ENCODE peak calls at places on chromosomes 12 and 14, in ten cellular contexts. One of them, this sample, is unnamed.

GRCh38 chr12:54689984-54690383 is 41.8 kb upstream of the DCD start:
- DNase-seq in GM12878: no peak
- DNase-seq in heart right ventricle: no peak
- DNase-seq in mesendoderm: peak; percentile 92
- DNase-seq in CD4-positive, alpha-beta memory T cell: no peak
- DNase-seq in tibial artery: no peak
- DNase-seq in thoracic aorta: no peak
- DNase-seq in naive thymus-derived CD4-positive, alpha-beta T cell: no peak
- DNase-seq in Caco-2: peak; percentile 15
- DNase-seq in sigmoid colon: no peak
- DNase-seq in this sample: no peak

GRCh38 chr14:81062816-81063215 is 107.4 kb downstream of the TSHR start:
- DNase-seq in GM12878: peak; percentile 1
- DNase-seq in thoracic aorta: no peak
- DNase-seq in mesendoderm: peak; percentile 66
- DNase-seq in Caco-2: peak; percentile 41
- DNase-seq in tibial artery: no peak
- DNase-seq in heart right ventricle: no peak
- DNase-seq in CD4-positive, alpha-beta memory T cell: no peak
- DNase-seq in sigmoid colon: no peak
- DNase-seq in naive thymus-derived CD4-positive, alpha-beta T cell: no peak
- DNase-seq in this sample: no peak

GRCh38 chr14:76151398-76152332 is at the start of gene GPATCH2L:
- DNase-seq in GM12878: peak; percentile 73
- DNase-seq in mesendoderm: peak; percentile 96
- DNase-seq in thoracic aorta: peak; percentile 82
- DNase-seq in sigmoid colon: peak; percentile 97
- DNase-seq in CD4-positive, alpha-beta memory T cell: peak; percentile 96
- DNase-seq in tibial artery: peak; percentile 93
- DNase-seq in Caco-2: peak; percentile 96
- DNase-seq in naive thymus-derived CD4-positive, alpha-beta T cell: peak; percentile 95
- DNase-seq in heart right ventricle: peak; percentile 96
- DNase-seq in this sample: peak; percentile 96

GRCh38 chr12:65156366-65156831 is 13.0 kb upstream of the LEMD3 start:
- DNase-seq in mesendoderm: no peak
- DNase-seq in thoracic aorta: no peak
- DNase-seq in Caco-2: no peak
- DNase-seq in GM12878: peak; percentile 77
- DNase-seq in tibial artery: no peak
- DNase-seq in sigmoid colon: no peak
- DNase-seq in CD4-positive, alpha-beta memory T cell: no peak
- DNase-seq in naive thymus-derived CD4-positive, alpha-beta T cell: peak; percentile 30
- DNase-seq in heart right ventricle: no peak
- DNase-seq in this sample: no peak

GRCh38 chr14:80872645-80873044 is 68.9 kb downstream of the CEP128 start:
- DNase-seq in Caco-2: no peak
- DNase-seq in tibial artery: no peak
- DNase-seq in CD4-positive, alpha-beta memory T cell: no peak
- DNase-seq in mesendoderm: no peak
- DNase-seq in heart right ventricle: no peak
- DNase-seq in GM12878: no peak
- DNase-seq in sigmoid colon: no peak
- DNase-seq in thoracic aorta: no peak
- DNase-seq in naive thymus-derived CD4-positive, alpha-beta T cell: no peak
- DNase-seq in this sample: no peak

GRCh38 chr12:109775172-109775881 is 57.9 kb downstream of the TRPV4 start:
- DNase-seq in tibial artery: peak; percentile 53
- DNase-seq in CD4-positive, alpha-beta memory T cell: peak; percentile 63
- DNase-seq in mesendoderm: peak; percentile 72
- DNase-seq in sigmoid colon: peak; percentile 87
- DNase-seq in heart right ventricle: peak; percentile 79
- DNase-seq in GM12878: no peak
- DNase-seq in thoracic aorta: no peak
- DNase-seq in naive thymus-derived CD4-positive, alpha-beta T cell: peak; percentile 56
- DNase-seq in Caco-2: peak; percentile 85
- DNase-seq in this sample: peak; percentile 73

GRCh38 chr12:25200703-25201102 is 5.7 kb downstream of the ETFRF1 start:
- DNase-seq in sigmoid colon: no peak
- DNase-seq in thoracic aorta: no peak
- DNase-seq in Caco-2: no peak
- DNase-seq in GM12878: no peak
- DNase-seq in mesendoderm: no peak
- DNase-seq in naive thymus-derived CD4-positive, alpha-beta T cell: no peak
- DNase-seq in CD4-positive, alpha-beta memory T cell: no peak
- DNase-seq in heart right ventricle: no peak
- DNase-seq in tibial artery: no peak
- DNase-seq in this sample: no peak

GRCh38 chr12:116382456-116382902 is 105.0 kb upstream of the MED13L start:
- DNase-seq in CD4-positive, alpha-beta memory T cell: no peak
- DNase-seq in naive thymus-derived CD4-positive, alpha-beta T cell: no peak
- DNase-seq in heart right ventricle: no peak
- DNase-seq in tibial artery: no peak
- DNase-seq in thoracic aorta: no peak
- DNase-seq in Caco-2: no peak
- DNase-seq in sigmoid colon: no peak
- DNase-seq in mesendoderm: peak; percentile 58
- DNase-seq in GM12878: no peak
- DNase-seq in this sample: no peak

GRCh38 chr12:6334940-6335450 is 6.9 kb downstream of the TNFRSF1A start:
- DNase-seq in GM12878: no peak
- DNase-seq in mesendoderm: no peak
- DNase-seq in heart right ventricle: no peak
- DNase-seq in naive thymus-derived CD4-positive, alpha-beta T cell: no peak
- DNase-seq in tibial artery: no peak
- DNase-seq in thoracic aorta: no peak
- DNase-seq in sigmoid colon: no peak
- DNase-seq in CD4-positive, alpha-beta memory T cell: no peak
- DNase-seq in Caco-2: no peak
- DNase-seq in this sample: no peak

GRCh38 chr14:96493178-96493577 is 9.0 kb upstream of the PAPOLA start:
- DNase-seq in Caco-2: no peak
- DNase-seq in GM12878: no peak
- DNase-seq in mesendoderm: no peak
- DNase-seq in thoracic aorta: no peak
- DNase-seq in tibial artery: no peak
- DNase-seq in heart right ventricle: no peak
- DNase-seq in sigmoid colon: no peak
- DNase-seq in naive thymus-derived CD4-positive, alpha-beta T cell: no peak
- DNase-seq in CD4-positive, alpha-beta memory T cell: no peak
- DNase-seq in this sample: no peak

GRCh38 chr12:14256555-14257169 is 108.8 kb upstream of the ATF7IP start:
- DNase-seq in mesendoderm: peak; percentile 92
- DNase-seq in heart right ventricle: peak; percentile 82
- DNase-seq in tibial artery: peak; percentile 84
- DNase-seq in GM12878: no peak
- DNase-seq in CD4-positive, alpha-beta memory T cell: peak; percentile 70
- DNase-seq in thoracic aorta: peak; percentile 31
- DNase-seq in naive thymus-derived CD4-positive, alpha-beta T cell: peak; percentile 73
- DNase-seq in sigmoid colon: peak; percentile 90
- DNase-seq in Caco-2: peak; percentile 66
- DNase-seq in this sample: peak; percentile 81

GRCh38 chr12:54592316-54592715 is 3.9 kb upstream of the PPP1R1A start:
- DNase-seq in naive thymus-derived CD4-positive, alpha-beta T cell: no peak
- DNase-seq in sigmoid colon: no peak
- DNase-seq in Caco-2: no peak
- DNase-seq in GM12878: no peak
- DNase-seq in mesendoderm: no peak
- DNase-seq in tibial artery: no peak
- DNase-seq in CD4-positive, alpha-beta memory T cell: no peak
- DNase-seq in thoracic aorta: no peak
- DNase-seq in heart right ventricle: no peak
- DNase-seq in this sample: no peak

GRCh38 chr12:69348162-69348938 is at the start of gene LYZ:
- DNase-seq in sigmoid colon: no peak
- DNase-seq in tibial artery: no peak
- DNase-seq in GM12878: no peak
- DNase-seq in CD4-positive, alpha-beta memory T cell: no peak
- DNase-seq in naive thymus-derived CD4-positive, alpha-beta T cell: no peak
- DNase-seq in thoracic aorta: no peak
- DNase-seq in mesendoderm: no peak
- DNase-seq in heart right ventricle: no peak
- DNase-seq in Caco-2: no peak
- DNase-seq in this sample: no peak

GRCh38 chr12:42958271-42958674 is 368.7 kb upstream of the PRICKLE1 start:
- DNase-seq in tibial artery: no peak
- DNase-seq in naive thymus-derived CD4-positive, alpha-beta T cell: no peak
- DNase-seq in heart right ventricle: no peak
- DNase-seq in GM12878: no peak
- DNase-seq in Caco-2: no peak
- DNase-seq in thoracic aorta: no peak
- DNase-seq in mesendoderm: no peak
- DNase-seq in sigmoid colon: no peak
- DNase-seq in CD4-positive, alpha-beta memory T cell: no peak
- DNase-seq in this sample: no peak
- H3K4me3 ChIP-seq in tibial artery: no peak overlapping the region
- H3K4me3 ChIP-seq in naive thymus-derived CD4-positive, alpha-beta T cell: no peak overlapping the region
- H3K4me3 ChIP-seq in heart right ventricle: no peak overlapping the region
- H3K4me3 ChIP-seq in GM12878: no peak overlapping the region
- H3K4me3 ChIP-seq in Caco-2: no peak overlapping the region
- H3K4me3 ChIP-seq in thoracic aorta: no peak overlapping the region
- H3K4me3 ChIP-seq in mesendoderm: no peak overlapping the region
- H3K4me3 ChIP-seq in sigmoid colon: no peak overlapping the region
- H3K4me3 ChIP-seq in CD4-positive, alpha-beta memory T cell: no peak overlapping the region
- H3K4me3 ChIP-seq in this sample: no peak overlapping the region

GRCh38 chr12:96289067-96289466 is 94.9 kb downstream of the ELK3 start:
- DNase-seq in GM12878: no peak
- DNase-seq in tibial artery: no peak
- DNase-seq in CD4-positive, alpha-beta memory T cell: no peak
- DNase-seq in thoracic aorta: no peak
- DNase-seq in Caco-2: no peak
- DNase-seq in naive thymus-derived CD4-positive, alpha-beta T cell: no peak
- DNase-seq in heart right ventricle: no peak
- DNase-seq in sigmoid colon: no peak
- DNase-seq in mesendoderm: no peak
- DNase-seq in this sample: no peak

GRCh38 chr12:96285158-96285557 is 91.0 kb downstream of the ELK3 start:
- DNase-seq in heart right ventricle: no peak
- DNase-seq in GM12878: no peak
- DNase-seq in mesendoderm: no peak
- DNase-seq in CD4-positive, alpha-beta memory T cell: no peak
- DNase-seq in tibial artery: no peak
- DNase-seq in thoracic aorta: no peak
- DNase-seq in Caco-2: no peak
- DNase-seq in sigmoid colon: no peak
- DNase-seq in naive thymus-derived CD4-positive, alpha-beta T cell: no peak
- DNase-seq in this sample: no peak
- H3K36me3 ChIP-seq in heart right ventricle: peaks cover 100% of the 10 kb centered on the region
- H3K36me3 ChIP-seq in GM12878: peaks cover 33% of the 10 kb centered on the region
- H3K36me3 ChIP-seq in mesendoderm: peaks cover 4% of the 10 kb centered on the region
- H3K36me3 ChIP-seq in CD4-positive, alpha-beta memory T cell: peaks cover 66% of the 10 kb centered on the region
- H3K36me3 ChIP-seq in tibial artery: peaks cover 88% of the 10 kb centered on the region
- H3K36me3 ChIP-seq in thoracic aorta: peaks cover 2% of the 10 kb centered on the region
- H3K36me3 ChIP-seq in Caco-2: no peaks in the 10 kb centered on the region
- H3K36me3 ChIP-seq in sigmoid colon: peaks cover 19% of the 10 kb centered on the region
- H3K36me3 ChIP-seq in naive thymus-derived CD4-positive, alpha-beta T cell: peaks cover 10% of the 10 kb centered on the region
- H3K36me3 ChIP-seq in this sample: peaks cover 94% of the 10 kb centered on the region

GRCh38 chr12:21526721-21527345 is 737 bp downstream of the SPX start:
- DNase-seq in heart right ventricle: no peak
- DNase-seq in sigmoid colon: no peak
- DNase-seq in thoracic aorta: no peak
- DNase-seq in mesendoderm: no peak
- DNase-seq in Caco-2: no peak
- DNase-seq in tibial artery: no peak
- DNase-seq in naive thymus-derived CD4-positive, alpha-beta T cell: no peak
- DNase-seq in GM12878: no peak
- DNase-seq in CD4-positive, alpha-beta memory T cell: no peak
- DNase-seq in this sample: no peak
- H3K4me3 ChIP-seq in heart right ventricle: peak overlapping the region; percentile 71
- H3K4me3 ChIP-seq in sigmoid colon: peak overlapping the region; percentile 55
- H3K4me3 ChIP-seq in thoracic aorta: peak overlapping the region; percentile 79
- H3K4me3 ChIP-seq in mesendoderm: no peak overlapping the region
- H3K4me3 ChIP-seq in Caco-2: peak overlapping the region; percentile 39
- H3K4me3 ChIP-seq in tibial artery: peak overlapping the region; percentile 54
- H3K4me3 ChIP-seq in naive thymus-derived CD4-positive, alpha-beta T cell: peak overlapping the region; percentile 63
- H3K4me3 ChIP-seq in GM12878: no peak overlapping the region
- H3K4me3 ChIP-seq in CD4-positive, alpha-beta memory T cell: peak overlapping the region; percentile 27
- H3K4me3 ChIP-seq in this sample: peak overlapping the region; percentile 76

GRCh38 chr12:48827026-48827425 is 8.7 kb downstream of the CACNB3 start:
- DNase-seq in heart right ventricle: no peak
- DNase-seq in thoracic aorta: no peak
- DNase-seq in Caco-2: no peak
- DNase-seq in mesendoderm: no peak
- DNase-seq in CD4-positive, alpha-beta memory T cell: no peak
- DNase-seq in tibial artery: no peak
- DNase-seq in GM12878: no peak
- DNase-seq in sigmoid colon: no peak
- DNase-seq in naive thymus-derived CD4-positive, alpha-beta T cell: no peak
- DNase-seq in this sample: no peak

GRCh38 chr12:48828293-48828692 is 10.0 kb downstream of the CACNB3 start:
- DNase-seq in mesendoderm: no peak
- DNase-seq in sigmoid colon: no peak
- DNase-seq in heart right ventricle: no peak
- DNase-seq in Caco-2: no peak
- DNase-seq in naive thymus-derived CD4-positive, alpha-beta T cell: no peak
- DNase-seq in CD4-positive, alpha-beta memory T cell: no peak
- DNase-seq in GM12878: no peak
- DNase-seq in thoracic aorta: no peak
- DNase-seq in tibial artery: no peak
- DNase-seq in this sample: no peak

GRCh38 chr12:48824905-48825304 is 6.6 kb downstream of the CACNB3 start:
- DNase-seq in Caco-2: no peak
- DNase-seq in tibial artery: no peak
- DNase-seq in thoracic aorta: no peak
- DNase-seq in CD4-positive, alpha-beta memory T cell: no peak
- DNase-seq in heart right ventricle: no peak
- DNase-seq in sigmoid colon: no peak
- DNase-seq in naive thymus-derived CD4-positive, alpha-beta T cell: no peak
- DNase-seq in mesendoderm: no peak
- DNase-seq in GM12878: no peak
- DNase-seq in this sample: no peak

GRCh38 chr12:48827513-48828096 is 9.3 kb downstream of the CACNB3 start:
- DNase-seq in GM12878: no peak
- DNase-seq in tibial artery: no peak
- DNase-seq in mesendoderm: no peak
- DNase-seq in Caco-2: no peak
- DNase-seq in naive thymus-derived CD4-positive, alpha-beta T cell: no peak
- DNase-seq in thoracic aorta: no peak
- DNase-seq in CD4-positive, alpha-beta memory T cell: no peak
- DNase-seq in heart right ventricle: no peak
- DNase-seq in sigmoid colon: no peak
- DNase-seq in this sample: no peak

DNA sequence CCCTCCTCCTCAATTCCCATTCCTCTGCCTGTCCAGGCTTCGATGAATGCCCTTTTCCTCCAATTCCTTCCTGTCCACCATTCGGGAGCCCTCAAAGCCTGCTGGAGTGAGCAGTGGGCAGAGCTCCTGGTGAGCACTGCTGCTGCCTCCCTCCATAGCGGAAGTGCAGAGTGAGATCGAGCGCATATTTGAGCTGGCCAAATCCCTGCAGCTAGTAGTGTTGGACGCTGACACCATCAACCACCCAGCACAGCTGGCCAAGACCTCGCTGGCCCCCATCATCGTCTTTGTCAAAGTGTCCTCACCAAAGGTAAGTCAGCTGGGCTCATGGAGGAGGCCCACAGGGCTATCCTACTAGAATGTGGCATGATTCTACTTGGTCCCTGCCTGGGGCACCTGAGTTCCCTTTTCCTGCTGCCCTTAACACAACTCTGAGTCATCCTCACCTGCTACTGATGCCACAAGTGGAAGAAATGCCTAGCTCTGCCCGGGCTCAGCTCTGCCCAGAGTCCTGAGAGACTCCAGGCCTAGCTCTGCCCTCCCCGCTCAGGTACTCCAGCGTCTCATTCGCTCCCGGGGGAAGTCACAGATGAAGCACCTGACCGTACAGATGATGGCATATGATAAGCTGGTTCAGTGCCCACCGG is 8.0 kb downstream of the CACNB3 start:
- DNase-seq in naive thymus-derived CD4-positive, alpha-beta T cell: no peak
- DNase-seq in tibial artery: no peak
- DNase-seq in Caco-2: no peak
- DNase-seq in mesendoderm: no peak
- DNase-seq in sigmoid colon: no peak
- DNase-seq in thoracic aorta: no peak
- DNase-seq in heart right ventricle: no peak
- DNase-seq in CD4-positive, alpha-beta memory T cell: no peak
- DNase-seq in GM12878: no peak
- DNase-seq in this sample: no peak
- H3K36me3 ChIP-seq in naive thymus-derived CD4-positive, alpha-beta T cell: peaks cover 8% of the 10 kb centered on the region
- H3K36me3 ChIP-seq in tibial artery: peaks cover 83% of the 10 kb centered on the region
- H3K36me3 ChIP-seq in Caco-2: no peaks in the 10 kb centered on the region
- H3K36me3 ChIP-seq in mesendoderm: peaks cover 8% of the 10 kb centered on the region
- H3K36me3 ChIP-seq in sigmoid colon: peaks cover 32% of the 10 kb centered on the region
- H3K36me3 ChIP-seq in thoracic aorta: peaks cover 30% of the 10 kb centered on the region
- H3K36me3 ChIP-seq in heart right ventricle: peaks cover 83% of the 10 kb centered on the region
- H3K36me3 ChIP-seq in CD4-positive, alpha-beta memory T cell: peaks cover 28% of the 10 kb centered on the region
- H3K36me3 ChIP-seq in GM12878: peaks cover 19% of the 10 kb centered on the region
- H3K36me3 ChIP-seq in this sample: peaks cover 44% of the 10 kb centered on the region

This sample was measured in left ventricle myocardium inferior.